ENCODE peak calls at places on chromosomes 7 and 10, in eight cellular contexts. C, W, G, U, Y, B, Z and I are unnamed samples. For H3K4me1, the result is how much of the 10 kb centered on the place peaks cover.

GRCh38 chr10:30013684-30014246 is 45.6 kb downstream of the JCAD start:
- DNase-seq in Y (peak), C (no peak), Z (no peak), W (peak), G (no peak), U (peak), B (peak), I (peak)

GRCh38 chr10:133156674-133157579 is 3.1 kb upstream of the KNDC1 start:
- DNase-seq in C (no peak), Y (peak), G (no peak), B (no peak), W (no peak), Z (no peak), U (no peak), I (no peak)

GRCh38 chr10:94062611-94063010 is 68.9 kb downstream of the PLCE1 start:
- DNase-seq in Y (no peak), C (no peak), U (no peak), Z (no peak), W (no peak), B (no peak), G (no peak), I (no peak)

GRCh38 chr10:63681965-63682704 is 160.9 kb downstream of the REEP3 start:
- DNase-seq in U (no peak), C (peak), B (peak), G (peak), W (no peak), Z (no peak), Y (peak), I (no peak)

GRCh38 chr10:43254881-43255643 is 11.8 kb downstream of the RASGEF1A start:
- DNase-seq in B (peak), Y (no peak), U (no peak), G (no peak), W (peak), Z (peak), C (no peak), I (peak)

GRCh38 chr10:91652364-91652763 is 19.5 kb upstream of the PPP1R3C start:
- DNase-seq in C (no peak), Y (peak), G (no peak), Z (no peak), W (no peak), U (no peak), B (no peak), I (no peak)

GRCh38 chr7:140304071-140304799 is 94.1 kb downstream of the SLC37A3 start:
- DNase-seq in C (no peak), W (no peak), U (no peak), Y (peak), B (no peak), G (no peak), Z (no peak), I (no peak)

GRCh38 chr7:120547605-120548004 is 274.6 kb downstream of the KCND2 start:
- DNase-seq in B (no peak), U (no peak), C (no peak), G (no peak), Y (no peak), W (no peak), Z (no peak), I (no peak)

GRCh38 chr10:81018898-81019890 is 481.5 kb downstream of the SH2D4B start:
- DNase-seq in Y (peak), U (peak), W (peak), C (no peak), B (peak), G (no peak), Z (no peak), I (no peak)

GRCh38 chr10:74363727-74364126 is 212.7 kb downstream of the ADK start:
- DNase-seq in Z (no peak), B (no peak), G (no peak), U (peak), W (no peak), Y (no peak), C (no peak), I (no peak)

GRCh38 chr10:1410032-1410431 is 327.3 kb downstream of the ADARB2 start:
- DNase-seq in B (no peak), G (no peak), W (no peak), Z (no peak), Y (no peak), U (no peak), C (no peak), I (no peak)

GRCh38 chr7:29564455-29565185 is 985 bp downstream of the PRR15 start:
- DNase-seq in Z (peak), W (no peak), U (peak), G (no peak), Y (peak), B (peak), C (no peak), I (peak)

GRCh38 chr7:63065684-63066083 is 933.0 kb upstream of the ZNF722 start:
- DNase-seq in G (no peak), U (no peak), C (no peak), W (no peak), Y (no peak), B (no peak), Z (no peak), I (no peak)

GRCh38 chr7:152752513-152752912 is 7.0 kb upstream of the ACTR3B start:
- DNase-seq in C (no peak), W (no peak), B (no peak), Z (no peak), G (no peak), U (no peak), Y (no peak), I (no peak)

GRCh38 chr7:43658718-43659548 is 70.4 kb downstream of the COA1 start:
- DNase-seq in G (no peak), C (no peak), W (no peak), Y (peak), B (no peak), Z (no peak), U (no peak), I (no peak)

GRCh38 chr7:37558320-37558719 is 109.7 kb upstream of the ELMO1 start:
- DNase-seq in G (no peak), Y (no peak), Z (no peak), B (no peak), U (no peak), W (no peak), C (no peak), I (no peak)

GRCh38 chr10:14056545-14057332 is 274.0 kb downstream of the FRMD4A start:
- DNase-seq in Y (peak), U (no peak), Z (no peak), B (no peak), W (no peak), G (no peak), C (no peak), I (no peak)

GRCh38 chr7:28761485-28761884 is 196.6 kb downstream of the TRIL start:
- DNase-seq in Y (peak), Z (no peak), G (no peak), B (no peak), U (no peak), W (no peak), C (no peak), I (no peak)

GRCh38 chr10:34334908-34335307 is 480.2 kb downstream of the PARD3 start:
- DNase-seq in Y (no peak), Z (no peak), G (no peak), U (no peak), W (no peak), C (no peak), B (no peak), I (no peak)

GRCh38 chr10:125840955-125841354 is 17.6 kb downstream of the BCCIP start:
- DNase-seq in Z (no peak), G (no peak), C (no peak), B (no peak), W (no peak), Y (peak), U (no peak), I (no peak)

GRCh38 chr7:101163281-101164070 is 1.9 kb downstream of the VGF start:
- DNase-seq in G (no peak), B (no peak), W (no peak), C (no peak), U (no peak), Z (peak), Y (no peak), I (no peak)

GRCh38 chr7:37594602-37595001 is 89.0 kb upstream of the GPR141 start:
- DNase-seq in Y (no peak), G (no peak), Z (no peak), W (no peak), U (no peak), B (no peak), C (no peak), I (no peak)

DNA sequence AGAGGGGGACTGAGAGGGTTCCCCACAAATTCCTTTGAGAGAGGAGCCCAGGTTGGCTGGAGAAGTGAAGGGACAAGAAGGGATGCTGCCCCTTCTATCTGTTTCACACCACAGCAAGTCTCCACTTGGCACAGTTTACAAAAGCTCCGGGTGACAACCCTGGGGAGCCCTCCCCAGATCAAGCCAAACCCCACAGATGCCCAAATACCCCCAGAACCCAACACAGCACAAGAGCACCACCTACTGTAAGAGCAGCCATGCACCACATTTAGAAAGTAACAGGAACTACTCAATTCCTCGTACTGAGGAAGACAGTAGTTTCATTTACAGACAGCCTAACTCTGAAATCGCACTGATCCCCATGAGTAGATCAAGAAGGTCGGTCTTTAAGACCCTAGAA is 67.8 kb upstream of the ATP6V0A4 start:
- DNase-seq in W (peak), B (no peak), G (no peak), Z (no peak), Y (no peak), U (no peak), C (no peak), I (no peak)
- TF ChIP-seq CTCF in W (no peak), B (no peak), G (no peak), Z (no peak), Y (peak), U (peak), C (no peak), I (no peak)

GRCh38 chr10:126913316-126913715 is 8.1 kb downstream of the DOCK1 start:
- DNase-seq in C (no peak), Z (no peak), Y (no peak), B (no peak), G (no peak), W (no peak), U (no peak), I (no peak)

GRCh38 chr10:126908729-126909526 is 3.7 kb downstream of the DOCK1 start:
- DNase-seq in Z (no peak), C (no peak), U (no peak), G (no peak), B (no peak), W (no peak), Y (no peak), I (no peak)

GRCh38 chr10:126911301-126911700 is 6.1 kb downstream of the DOCK1 start:
- DNase-seq in U (no peak), G (no peak), C (no peak), Z (no peak), B (no peak), Y (no peak), W (no peak), I (no peak)

GRCh38 chr10:126910196-126910595 is 5.0 kb downstream of the DOCK1 start:
- DNase-seq in Y (no peak), W (no peak), C (no peak), B (no peak), Z (no peak), G (no peak), U (no peak), I (no peak)

DNA sequence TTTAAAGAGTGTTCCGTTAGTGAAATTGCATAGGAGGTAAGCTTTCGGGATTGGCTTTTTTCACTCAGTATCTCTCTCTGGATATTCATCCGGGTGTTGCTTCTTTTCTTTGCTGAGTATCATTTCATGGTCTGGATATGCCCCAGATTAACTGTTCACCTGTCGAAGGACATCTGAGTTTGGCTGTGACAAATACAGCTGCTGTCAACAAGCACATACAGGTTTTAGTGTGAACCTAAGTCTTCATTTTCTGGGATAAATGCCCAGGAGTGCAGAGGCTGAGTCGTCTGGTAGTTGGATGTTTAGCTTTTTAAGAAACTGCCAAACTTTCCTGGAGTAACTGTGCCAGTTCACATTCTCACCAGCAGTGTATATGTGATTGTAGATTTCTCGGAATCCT is 5.6 kb downstream of the DOCK1 start:
- DNase-seq in Z (no peak), G (no peak), U (no peak), Y (peak), C (no peak), W (no peak), B (no peak), I (no peak)
- H3K4me1 ChIP-seq in Z (under half), G (under half), U (under half), Y (under half), C (under half), W (under half), B (under half), I (under half)

GRCh38 chr7:18700147-18700546 is 204.6 kb downstream of the HDAC9 start:
- DNase-seq in B (no peak), W (no peak), Z (no peak), U (no peak), C (no peak), G (no peak), Y (no peak), I (no peak)
- TF ChIP-seq CTCF in B (no peak), W (no peak), Z (no peak), U (no peak), C (no peak), G (no peak), Y (no peak), I (no peak)

GRCh38 chr7:8133955-8134733 is 127.8 kb downstream of the ICA1 start:
- DNase-seq in Z (no peak), C (no peak), B (no peak), Y (no peak), G (no peak), U (no peak), W (no peak), I (no peak)
- H3K4me1 ChIP-seq in Z (under half), C (under half), B (under half), Y (under half), G (under half), U (under half), W (under half), I (under half)

DNA sequence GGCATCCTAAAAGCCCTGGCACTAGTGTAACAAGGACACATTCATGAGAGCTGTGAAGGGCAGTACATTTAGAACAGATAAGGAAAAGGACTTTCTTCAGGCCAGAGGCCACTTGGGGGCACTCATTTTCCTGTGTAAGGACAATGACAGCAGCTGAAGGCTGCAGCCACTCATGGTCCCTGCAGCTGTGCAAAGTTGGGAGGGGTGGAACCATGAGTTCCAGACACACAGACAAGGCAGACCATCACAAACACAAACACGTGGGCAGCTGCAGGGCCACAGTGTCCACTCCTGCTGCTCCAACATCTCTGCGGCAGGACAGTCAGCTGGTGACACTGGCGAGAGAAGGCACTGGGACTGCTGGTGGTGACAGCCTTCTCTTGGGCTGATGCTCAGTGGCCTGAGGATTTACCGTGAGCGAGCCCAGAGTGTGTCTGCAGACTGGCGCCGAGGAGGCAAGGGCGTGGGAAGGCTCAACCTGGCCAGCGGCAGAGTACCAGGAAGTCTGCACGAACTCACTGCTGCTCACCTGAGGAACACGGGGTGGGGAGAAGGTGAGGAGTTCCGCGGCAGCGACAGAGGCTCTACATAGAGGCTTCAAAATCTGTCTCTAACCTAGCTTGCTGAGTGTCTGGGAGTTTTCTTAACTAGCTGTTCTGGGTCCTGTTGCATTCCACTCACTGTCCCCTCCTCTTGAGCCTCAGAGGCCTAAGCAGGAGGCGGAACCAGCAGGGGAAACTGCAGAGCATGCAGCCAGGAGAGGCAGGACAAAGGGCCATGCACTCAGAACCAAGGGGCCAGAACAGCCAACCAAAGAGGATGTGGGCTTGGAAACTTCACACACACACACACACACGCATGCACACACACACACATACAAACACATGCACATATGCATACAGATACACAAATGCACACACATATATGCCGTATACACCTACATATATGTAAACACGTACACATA is 76.5 kb upstream of the DDC start:
- DNase-seq in G (no peak), U (peak), C (no peak), Z (no peak), Y (no peak), W (peak), B (peak), I (no peak)
- TF ChIP-seq CTCF in G (no peak), U (no peak), C (no peak), Z (no peak), Y (no peak), W (peak), B (peak), I (peak)